ENCODE peak calls at places on chromosomes 3 and 15, in six cellular contexts. One of them, this sample, is unnamed.

GRCh38 chr15:81360491-81360890 is 13.5 kb downstream of the TMC3 start:
- DNase-seq in mesenchymal stem cell: no peak
- DNase-seq in IMR-90: no peak
- DNase-seq in neuronal stem cell: no peak
- DNase-seq in H1: no peak
- DNase-seq in trophoblast cell: no peak
- DNase-seq in this sample: no peak

GRCh38 chr15:71115567-71116351 is 488 bp downstream of the THSD4 start:
- DNase-seq in neuronal stem cell: no peak
- DNase-seq in trophoblast cell: peak
- DNase-seq in mesenchymal stem cell: peak
- DNase-seq in H1: peak
- DNase-seq in IMR-90: peak
- DNase-seq in this sample: peak

GRCh38 chr15:29936353-29937049 is 114.2 kb upstream of the TJP1 start:
- DNase-seq in H1: no peak
- DNase-seq in IMR-90: peak
- DNase-seq in neuronal stem cell: no peak
- DNase-seq in trophoblast cell: peak
- DNase-seq in mesenchymal stem cell: no peak
- DNase-seq in this sample: no peak

GRCh38 chr15:79863886-79864285 is 32.9 kb downstream of the MTHFS start:
- DNase-seq in IMR-90: peak
- DNase-seq in H1: no peak
- DNase-seq in neuronal stem cell: no peak
- DNase-seq in mesenchymal stem cell: peak
- DNase-seq in trophoblast cell: no peak
- DNase-seq in this sample: no peak

GRCh38 chr15:90780916-90781315 is 63.8 kb downstream of the BLM start:
- DNase-seq in neuronal stem cell: no peak
- DNase-seq in H1: no peak
- DNase-seq in trophoblast cell: no peak
- DNase-seq in mesenchymal stem cell: no peak
- DNase-seq in IMR-90: no peak
- DNase-seq in this sample: no peak

GRCh38 chr15:101455291-101455916 is 34.1 kb downstream of the PCSK6 start:
- DNase-seq in mesenchymal stem cell: peak
- DNase-seq in neuronal stem cell: no peak
- DNase-seq in trophoblast cell: peak
- DNase-seq in H1: no peak
- DNase-seq in IMR-90: no peak
- DNase-seq in this sample: no peak

GRCh38 chr3:173659972-173660371 is 262.4 kb downstream of the NLGN1 start:
- DNase-seq in H1: no peak
- DNase-seq in trophoblast cell: peak
- DNase-seq in mesenchymal stem cell: no peak
- DNase-seq in IMR-90: no peak
- DNase-seq in neuronal stem cell: no peak
- DNase-seq in this sample: no peak

GRCh38 chr3:149845570-149846244 is 32.7 kb downstream of the RNF13 start:
- DNase-seq in trophoblast cell: no peak
- DNase-seq in neuronal stem cell: no peak
- DNase-seq in H1: no peak
- DNase-seq in IMR-90: peak
- DNase-seq in mesenchymal stem cell: no peak
- DNase-seq in this sample: no peak

GRCh38 chr15:51874751-51875644 is 45.5 kb downstream of the TMOD3 start:
- DNase-seq in trophoblast cell: peak
- DNase-seq in mesenchymal stem cell: peak
- DNase-seq in neuronal stem cell: no peak
- DNase-seq in H1: no peak
- DNase-seq in IMR-90: peak
- DNase-seq in this sample: no peak

GRCh38 chr3:57179580-57180410 is 14.6 kb upstream of the IL17RD start:
- DNase-seq in IMR-90: peak
- DNase-seq in trophoblast cell: no peak
- DNase-seq in mesenchymal stem cell: peak
- DNase-seq in H1: no peak
- DNase-seq in neuronal stem cell: no peak
- DNase-seq in this sample: no peak

GRCh38 chr15:75348563-75349350 is 1.9 kb downstream of the NEIL1 start:
- DNase-seq in mesenchymal stem cell: peak
- DNase-seq in neuronal stem cell: no peak
- DNase-seq in IMR-90: no peak
- DNase-seq in trophoblast cell: peak
- DNase-seq in H1: peak
- DNase-seq in this sample: peak

GRCh38 chr3:30631237-30631961 is 25.0 kb downstream of the TGFBR2 start:
- DNase-seq in neuronal stem cell: no peak
- DNase-seq in IMR-90: no peak
- DNase-seq in mesenchymal stem cell: peak
- DNase-seq in trophoblast cell: no peak
- DNase-seq in H1: no peak
- DNase-seq in this sample: no peak

GRCh38 chr3:153897025-153897723 is 224.0 kb upstream of the ARHGEF26 start:
- DNase-seq in neuronal stem cell: no peak
- DNase-seq in mesenchymal stem cell: no peak
- DNase-seq in H1: no peak
- DNase-seq in trophoblast cell: no peak
- DNase-seq in IMR-90: no peak
- DNase-seq in this sample: no peak

GRCh38 chr3:101803152-101803782 is 24.3 kb downstream of the NXPE3 start:
- DNase-seq in neuronal stem cell: peak
- DNase-seq in mesenchymal stem cell: peak
- DNase-seq in H1: no peak
- DNase-seq in IMR-90: peak
- DNase-seq in trophoblast cell: peak
- DNase-seq in this sample: no peak

GRCh38 chr15:75338661-75339240 is 2.9 kb downstream of the COMMD4 start:
- DNase-seq in mesenchymal stem cell: no peak
- DNase-seq in H1: no peak
- DNase-seq in IMR-90: no peak
- DNase-seq in neuronal stem cell: no peak
- DNase-seq in trophoblast cell: no peak
- DNase-seq in this sample: no peak

GRCh38 chr15:79099692-79100091 is 9.1 kb upstream of the RASGRF1 start:
- DNase-seq in IMR-90: peak
- DNase-seq in neuronal stem cell: no peak
- DNase-seq in trophoblast cell: no peak
- DNase-seq in H1: no peak
- DNase-seq in mesenchymal stem cell: peak
- DNase-seq in this sample: peak

GRCh38 chr3:118884748-118885206 is 149.9 kb downstream of the IGSF11 start:
- DNase-seq in H1: peak
- DNase-seq in neuronal stem cell: peak
- DNase-seq in trophoblast cell: peak
- DNase-seq in IMR-90: peak
- DNase-seq in mesenchymal stem cell: peak
- DNase-seq in this sample: peak

GRCh38 chr3:175356899-175357324 is 497.8 kb downstream of the NAALADL2 start:
- DNase-seq in IMR-90: peak
- DNase-seq in mesenchymal stem cell: peak
- DNase-seq in H1: no peak
- DNase-seq in neuronal stem cell: no peak
- DNase-seq in trophoblast cell: no peak
- DNase-seq in this sample: no peak

GRCh38 chr15:34582461-34583357 is 742 bp downstream of the GOLGA8B start:
- DNase-seq in IMR-90: peak
- DNase-seq in mesenchymal stem cell: peak
- DNase-seq in trophoblast cell: peak
- DNase-seq in H1: peak
- DNase-seq in neuronal stem cell: peak
- DNase-seq in this sample: peak

GRCh38 chr3:20080956-20081554 is 40.8 kb downstream of the KAT2B start:
- DNase-seq in trophoblast cell: no peak
- DNase-seq in neuronal stem cell: no peak
- DNase-seq in mesenchymal stem cell: no peak
- DNase-seq in IMR-90: peak
- DNase-seq in H1: no peak
- DNase-seq in this sample: no peak

GRCh38 chr3:177357352-177358084 is 160.2 kb upstream of the TBL1XR1 start:
- DNase-seq in H1: peak
- DNase-seq in neuronal stem cell: no peak
- DNase-seq in mesenchymal stem cell: peak
- DNase-seq in IMR-90: peak
- DNase-seq in trophoblast cell: peak
- DNase-seq in this sample: no peak

GRCh38 chr3:32138545-32139104 is 32.2 kb downstream of the GPD1L start:
- DNase-seq in mesenchymal stem cell: no peak
- DNase-seq in neuronal stem cell: no peak
- DNase-seq in IMR-90: peak
- DNase-seq in trophoblast cell: no peak
- DNase-seq in H1: no peak
- DNase-seq in this sample: no peak

GRCh38 chr3:22349445-22349844 is 598.4 kb upstream of the ZNF385D start:
- DNase-seq in neuronal stem cell: no peak
- DNase-seq in trophoblast cell: no peak
- DNase-seq in mesenchymal stem cell: no peak
- DNase-seq in H1: no peak
- DNase-seq in IMR-90: no peak
- DNase-seq in this sample: no peak

GRCh38 chr3:190401943-190402342 is 14.0 kb downstream of the CLDN16 start:
- DNase-seq in neuronal stem cell: no peak
- DNase-seq in trophoblast cell: no peak
- DNase-seq in H1: no peak
- DNase-seq in mesenchymal stem cell: no peak
- DNase-seq in IMR-90: no peak
- DNase-seq in this sample: no peak

GRCh38 chr3:155313303-155313702 is 19.8 kb upstream of the STRIT1 start:
- DNase-seq in mesenchymal stem cell: no peak
- DNase-seq in trophoblast cell: no peak
- DNase-seq in H1: no peak
- DNase-seq in neuronal stem cell: no peak
- DNase-seq in IMR-90: no peak
- DNase-seq in this sample: no peak

GRCh38 chr3:19250959-19251610 is 102.8 kb downstream of the KCNH8 start:
- DNase-seq in H1: no peak
- DNase-seq in mesenchymal stem cell: no peak
- DNase-seq in trophoblast cell: no peak
- DNase-seq in neuronal stem cell: no peak
- DNase-seq in IMR-90: no peak
- DNase-seq in this sample: no peak

GRCh38 chr15:55277116-55277564 is 12.5 kb downstream of the RAB27A start:
- DNase-seq in IMR-90: peak
- DNase-seq in H1: no peak
- DNase-seq in trophoblast cell: no peak
- DNase-seq in mesenchymal stem cell: peak
- DNase-seq in neuronal stem cell: no peak
- DNase-seq in this sample: no peak

GRCh38 chr3:171160326-171160725 is 133.8 kb upstream of the SLC2A2 start:
- DNase-seq in mesenchymal stem cell: no peak
- DNase-seq in trophoblast cell: no peak
- DNase-seq in neuronal stem cell: no peak
- DNase-seq in H1: no peak
- DNase-seq in IMR-90: no peak
- DNase-seq in this sample: no peak

GRCh38 chr15:95304116-95304873 is 1026.2 kb upstream of the NR2F2 start:
- DNase-seq in mesenchymal stem cell: peak
- DNase-seq in trophoblast cell: no peak
- DNase-seq in H1: no peak
- DNase-seq in neuronal stem cell: no peak
- DNase-seq in IMR-90: peak
- DNase-seq in this sample: no peak

GRCh38 chr3:115627180-115628074 is 4.1 kb downstream of the GAP43 start:
- DNase-seq in trophoblast cell: no peak
- DNase-seq in neuronal stem cell: no peak
- DNase-seq in H1: no peak
- DNase-seq in mesenchymal stem cell: no peak
- DNase-seq in IMR-90: no peak
- DNase-seq in this sample: no peak

GRCh38 chr3:98801042-98801747 is 38.1 kb downstream of the ST3GAL6 start:
- DNase-seq in H1: peak
- DNase-seq in trophoblast cell: peak
- DNase-seq in mesenchymal stem cell: no peak
- DNase-seq in IMR-90: no peak
- DNase-seq in neuronal stem cell: no peak
- DNase-seq in this sample: no peak

GRCh38 chr3:65888980-65889706 is 149.6 kb downstream of the MAGI1 start:
- DNase-seq in mesenchymal stem cell: peak
- DNase-seq in trophoblast cell: peak
- DNase-seq in H1: no peak
- DNase-seq in neuronal stem cell: no peak
- DNase-seq in IMR-90: peak
- DNase-seq in this sample: no peak
- H3K14ac ChIP-seq in mesenchymal stem cell: no peak
- H3K14ac ChIP-seq in trophoblast cell: no peak
- H3K14ac ChIP-seq in H1: no peak
- H3K14ac ChIP-seq in neuronal stem cell: no peak
- H3K14ac ChIP-seq in IMR-90: peak
- H3K14ac ChIP-seq in this sample: no peak

GRCh38 chr15:36809380-36809779 is 230.0 kb downstream of the CDIN1 start:
- DNase-seq in IMR-90: no peak
- DNase-seq in mesenchymal stem cell: no peak
- DNase-seq in trophoblast cell: no peak
- DNase-seq in H1: no peak
- DNase-seq in neuronal stem cell: no peak
- DNase-seq in this sample: no peak
- H3K14ac ChIP-seq in IMR-90: no peak
- H3K14ac ChIP-seq in mesenchymal stem cell: no peak
- H3K14ac ChIP-seq in trophoblast cell: no peak
- H3K14ac ChIP-seq in H1: no peak
- H3K14ac ChIP-seq in neuronal stem cell: no peak
- H3K14ac ChIP-seq in this sample: no peak

GRCh38 chr3:133117342-133117741 is 79.2 kb downstream of the TMEM108 start:
- DNase-seq in trophoblast cell: no peak
- DNase-seq in neuronal stem cell: no peak
- DNase-seq in IMR-90: no peak
- DNase-seq in H1: no peak
- DNase-seq in mesenchymal stem cell: no peak
- DNase-seq in this sample: no peak
- H3K14ac ChIP-seq in trophoblast cell: no peak
- H3K14ac ChIP-seq in neuronal stem cell: no peak
- H3K14ac ChIP-seq in IMR-90: no peak
- H3K14ac ChIP-seq in H1: no peak
- H3K14ac ChIP-seq in mesenchymal stem cell: no peak
- H3K14ac ChIP-seq in this sample: no peak

GRCh38 chr3:123236902-123237301 is 35.2 kb downstream of the SEC22A start:
- DNase-seq in IMR-90: no peak
- DNase-seq in mesenchymal stem cell: no peak
- DNase-seq in H1: no peak
- DNase-seq in neuronal stem cell: no peak
- DNase-seq in trophoblast cell: no peak
- DNase-seq in this sample: no peak
- H3K14ac ChIP-seq in IMR-90: no peak
- H3K14ac ChIP-seq in mesenchymal stem cell: no peak
- H3K14ac ChIP-seq in H1: no peak
- H3K14ac ChIP-seq in neuronal stem cell: no peak
- H3K14ac ChIP-seq in trophoblast cell: no peak
- H3K14ac ChIP-seq in this sample: no peak

GRCh38 chr3:24117508-24117907 is 172.4 kb downstream of the NR1D2 start:
- DNase-seq in neuronal stem cell: no peak
- DNase-seq in IMR-90: no peak
- DNase-seq in trophoblast cell: no peak
- DNase-seq in mesenchymal stem cell: no peak
- DNase-seq in H1: no peak
- DNase-seq in this sample: no peak

GRCh38 chr3:24123596-24123995 is 178.5 kb downstream of the NR1D2 start:
- DNase-seq in IMR-90: peak
- DNase-seq in mesenchymal stem cell: peak
- DNase-seq in H1: no peak
- DNase-seq in neuronal stem cell: no peak
- DNase-seq in trophoblast cell: peak
- DNase-seq in this sample: no peak

GRCh38 chr3:24120434-24120833 is 175.3 kb downstream of the NR1D2 start:
- DNase-seq in H1: no peak
- DNase-seq in mesenchymal stem cell: no peak
- DNase-seq in neuronal stem cell: no peak
- DNase-seq in trophoblast cell: no peak
- DNase-seq in IMR-90: no peak
- DNase-seq in this sample: no peak

GRCh38 chr3:24119321-24119751 is 174.2 kb downstream of the NR1D2 start:
- DNase-seq in trophoblast cell: peak
- DNase-seq in mesenchymal stem cell: peak
- DNase-seq in IMR-90: peak
- DNase-seq in H1: no peak
- DNase-seq in neuronal stem cell: no peak
- DNase-seq in this sample: no peak
- H3K14ac ChIP-seq in trophoblast cell: no peak
- H3K14ac ChIP-seq in mesenchymal stem cell: no peak
- H3K14ac ChIP-seq in IMR-90: no peak
- H3K14ac ChIP-seq in H1: no peak
- H3K14ac ChIP-seq in neuronal stem cell: no peak
- H3K14ac ChIP-seq in this sample: no peak

This sample was measured in H9.